ENCODE peak calls at places on chromosomes 13 and 19, in eight cellular contexts. R, S, A, C, D, N, W and M are unnamed samples.

GRCh38 chr13:110226051-110226562 is 80.8 kb downstream of the COL4A1 start:
- DNase-seq in S (no peak), W (no peak), R (no peak), A (no peak), D (no peak), C (no peak), N (peak; percentile 64), M (peak; percentile 63)

GRCh38 chr19:40229484-40229883 is 3.0 kb upstream of the CCNP start:
- DNase-seq in A (no peak), D (no peak), S (no peak), N (peak; percentile 59), C (no peak), W (no peak), R (no peak), M (peak; percentile 25)

GRCh38 chr19:56066152-56067023 is 54.7 kb downstream of the ZNF787 start:
- DNase-seq in S (no peak), W (peak; percentile 26), C (peak; percentile 50), R (peak; percentile 70), N (peak; percentile 19), A (peak; percentile 74), D (peak; percentile 66), M (peak; percentile 61)

GRCh38 chr19:1566392-1567115 is 1.6 kb downstream of the MEX3D start:
- DNase-seq in R (peak; percentile 83), A (peak; percentile 81), C (peak; percentile 74), N (peak; percentile 77), D (no peak), S (peak; percentile 39), W (peak; percentile 77), M (peak; percentile 53)

GRCh38 chr13:68066879-68067513 is 836.9 kb upstream of the PCDH9 start:
- DNase-seq in D (no peak), C (no peak), S (no peak), N (no peak), W (no peak), R (no peak), A (no peak), M (no peak)

GRCh38 chr19:45922281-45922680 is 7.7 kb upstream of the NANOS2 start:
- DNase-seq in D (no peak), A (no peak), S (peak; percentile 25), N (no peak), R (no peak), W (no peak), C (no peak), M (no peak)

GRCh38 chr19:39474139-39474620 is 6.5 kb upstream of the TIMM50 start:
- DNase-seq in D (peak; percentile 78), W (no peak), N (peak; percentile 22), A (peak; percentile 59), S (no peak), R (peak; percentile 47), C (peak; percentile 44), M (peak; percentile 56)

GRCh38 chr19:19410553-19411550 is 5.4 kb downstream of the GATAD2A start:
- DNase-seq in A (no peak), C (no peak), N (no peak), D (peak; percentile 25), R (no peak), W (no peak), S (no peak), M (no peak)

GRCh38 chr13:97506511-97506910 is 72.5 kb downstream of the RAP2A start:
- DNase-seq in W (no peak), R (peak; percentile 15), A (no peak), S (no peak), C (no peak), N (peak; percentile 74), D (no peak), M (peak; percentile 13)

GRCh38 chr19:8608858-8609209 is 1.7 kb downstream of the ADAMTS10 start:
- DNase-seq in A (no peak), S (no peak), R (no peak), N (no peak), W (no peak), D (no peak), C (no peak), M (no peak)
- H3K4me3 ChIP-seq in A (no peak overlapping the region), S (peak overlapping the region; percentile 93), R (no peak overlapping the region), N (peak overlapping the region; percentile 94), W (no peak overlapping the region), D (peak overlapping the region; percentile 97), C (peak overlapping the region; percentile 73), M (no peak overlapping the region)

DNA sequence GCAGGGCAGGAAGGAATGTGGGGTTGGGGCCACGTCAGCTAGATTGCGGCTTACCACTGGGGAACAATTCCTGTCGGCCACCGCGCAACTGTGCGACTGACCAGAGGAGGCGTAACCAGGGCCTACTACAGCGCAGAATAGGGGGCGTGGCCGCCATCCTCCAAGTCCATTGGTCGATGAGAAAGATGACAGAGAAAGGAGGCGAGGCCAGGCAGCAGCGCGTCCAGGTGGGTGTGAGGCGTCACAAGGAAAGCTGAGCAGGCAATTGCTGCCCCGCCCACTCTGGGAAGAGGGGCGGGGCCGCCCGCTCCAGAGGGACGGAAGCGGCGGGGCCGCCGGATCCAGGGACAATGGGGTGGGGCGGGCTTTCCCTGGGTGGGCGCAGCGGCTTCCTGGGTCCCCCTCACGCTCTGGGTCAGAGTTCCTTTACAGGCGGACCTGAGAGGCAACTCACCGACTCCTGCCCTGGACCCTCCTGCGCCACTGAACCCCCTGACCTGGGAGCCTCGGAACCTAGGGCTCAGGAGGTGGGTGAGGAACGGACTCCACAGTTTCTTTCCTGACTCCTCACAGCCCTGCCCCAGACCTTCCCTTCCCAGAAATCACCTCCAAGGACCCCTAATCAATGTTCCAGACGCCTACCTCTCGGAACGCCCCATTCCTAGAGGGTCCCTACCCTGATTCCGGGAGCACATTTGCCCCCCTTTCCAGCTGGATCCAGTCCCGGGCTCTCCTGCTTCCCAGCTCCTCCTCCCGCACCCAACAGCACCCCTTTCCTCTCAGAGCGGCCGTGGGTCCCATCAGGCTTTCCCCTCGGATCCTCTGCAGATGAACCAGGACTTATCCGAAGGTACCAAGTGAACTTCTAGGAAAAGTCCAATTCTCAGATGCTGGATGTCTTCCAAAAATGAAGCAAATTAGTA is 101.5 kb upstream of the ZNF492 start:
- DNase-seq in W (no peak), R (no peak), C (peak; percentile 46), S (no peak), N (no peak), A (peak; percentile 98), D (no peak), M (peak; percentile 2)
- H3K4me3 ChIP-seq in W (no peak overlapping the region), R (no peak overlapping the region), C (peak overlapping the region; percentile 50), S (no peak overlapping the region), N (no peak overlapping the region), A (peak overlapping the region; percentile 33), D (no peak overlapping the region), M (no peak overlapping the region)

DNA sequence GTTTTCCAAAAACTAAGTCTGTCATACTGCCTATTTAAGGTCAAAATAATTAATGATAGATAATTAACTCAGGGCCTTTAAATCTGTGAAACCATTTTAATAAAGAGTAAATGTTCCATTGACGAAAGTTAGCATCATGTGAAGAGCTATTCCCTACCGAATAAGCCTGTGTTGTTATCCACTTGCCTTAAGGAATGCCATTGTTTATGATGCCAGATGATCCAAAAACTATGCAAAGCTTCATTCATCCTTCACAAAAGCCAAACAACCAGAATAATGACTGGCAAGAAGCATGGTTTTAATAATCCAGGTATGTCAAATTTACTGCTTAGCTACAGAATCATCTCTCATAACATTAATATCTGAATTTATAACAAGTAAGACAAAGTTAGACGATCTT is 6.5 kb upstream of the GPC6 start:
- DNase-seq in W (no peak), S (no peak), R (no peak), C (no peak), A (no peak), D (no peak), N (no peak), M (no peak)
- H3K4me3 ChIP-seq in W (no peak overlapping the region), S (no peak overlapping the region), R (no peak overlapping the region), C (no peak overlapping the region), A (no peak overlapping the region), D (no peak overlapping the region), N (no peak overlapping the region), M (no peak overlapping the region)

DNA sequence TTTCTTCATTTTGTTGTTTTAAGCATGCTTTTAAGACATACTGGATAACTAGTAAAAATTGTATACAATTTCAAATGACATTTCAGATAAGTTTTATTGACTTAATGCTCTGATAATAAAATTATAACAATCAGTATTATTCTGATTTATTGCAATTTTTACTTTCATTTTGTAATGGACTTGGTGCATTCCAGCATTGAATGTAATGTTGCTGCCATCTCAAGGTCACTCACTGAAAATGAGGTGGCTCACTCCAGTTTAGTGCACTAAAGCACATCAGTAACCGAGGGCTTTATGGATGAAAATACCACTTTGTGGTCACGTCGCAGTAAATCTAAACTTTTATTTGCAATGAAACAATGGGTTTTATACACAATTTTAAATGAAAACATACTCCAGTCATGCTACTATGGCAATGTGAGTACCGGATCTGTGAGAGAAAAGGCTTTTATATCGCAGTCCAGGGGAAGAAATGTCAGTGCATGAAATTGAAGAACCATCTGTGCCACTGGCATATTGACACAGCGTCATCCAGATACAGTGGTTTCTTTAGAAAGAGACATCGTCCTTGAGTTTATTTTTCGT is 20.7 kb upstream of the ZNF507 start:
- DNase-seq in W (no peak), N (peak; percentile 6), A (no peak), D (no peak), R (peak; percentile 13), C (no peak), S (no peak), M (no peak)
- H3K4me3 ChIP-seq in W (no peak overlapping the region), N (no peak overlapping the region), A (no peak overlapping the region), D (no peak overlapping the region), R (no peak overlapping the region), C (no peak overlapping the region), S (no peak overlapping the region), M (no peak overlapping the region)

GRCh38 chr19:22784051-22784450 is at the start of gene ZNF99:
- DNase-seq in C (peak; percentile 87), R (peak; percentile 22), A (peak; percentile 42), N (no peak), W (no peak), S (no peak), D (no peak), M (peak; percentile 69)
- H3K4me3 ChIP-seq in C (peak within 1 kb of the TSS; percentile 66), R (no peak within 1 kb of the TSS), A (no peak within 1 kb of the TSS), N (no peak within 1 kb of the TSS), W (no peak within 1 kb of the TSS), S (no peak within 1 kb of the TSS), D (no peak within 1 kb of the TSS), M (no peak within 1 kb of the TSS)

GRCh38 chr13:45298206-45298505 is 42.8 kb downstream of the TPT1 start:
- DNase-seq in D (no peak), N (no peak), R (no peak), W (no peak), C (no peak), S (no peak), A (no peak), M (no peak)

GRCh38 chr13:45296259-45296658 is 44.7 kb downstream of the TPT1 start:
- DNase-seq in N (peak; percentile 37), W (no peak), S (no peak), A (no peak), C (no peak), R (no peak), D (no peak), M (no peak)

GRCh38 chr13:45292176-45292575 is 48.8 kb downstream of the TPT1 start:
- DNase-seq in R (no peak), W (peak; percentile 88), C (no peak), S (no peak), N (no peak), D (no peak), A (no peak), M (no peak)

GRCh38 chr13:45297456-45298205 is 43.4 kb downstream of the TPT1 start:
- DNase-seq in C (no peak), S (no peak), D (peak; percentile 13), R (no peak), N (no peak), W (no peak), A (no peak), M (no peak)

DNA sequence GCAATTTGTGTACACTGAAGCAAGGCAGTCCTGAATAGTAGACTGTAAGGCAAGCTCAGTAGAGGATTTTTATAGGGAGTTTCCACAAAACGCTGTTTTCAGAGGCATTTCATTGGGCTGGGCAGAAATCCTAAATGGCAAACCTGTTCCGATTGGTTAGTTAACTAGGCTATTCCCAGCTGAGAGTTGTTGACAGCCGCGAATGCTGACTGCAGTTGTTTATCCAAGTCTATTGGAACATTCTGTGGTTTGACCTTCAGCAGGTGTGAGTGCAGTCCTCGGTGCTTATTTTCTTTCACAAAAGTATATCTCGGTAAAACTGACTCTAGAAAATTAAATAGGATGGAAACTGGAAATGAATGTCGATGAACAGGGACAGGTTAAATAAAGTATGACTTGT is 45.4 kb downstream of the TPT1 start:
- DNase-seq in A (peak; percentile 58), R (no peak), W (no peak), C (peak; percentile 23), D (no peak), N (peak; percentile 24), S (no peak), M (no peak)
- H3K4me3 ChIP-seq in A (no peak overlapping the region), R (no peak overlapping the region), W (no peak overlapping the region), C (no peak overlapping the region), D (no peak overlapping the region), N (no peak overlapping the region), S (no peak overlapping the region), M (no peak overlapping the region)